ENCODE peak calls at places on chromosomes 13 and 19, in five cellular contexts. One of them, this sample, is unnamed.

GRCh38 chr19:45442927-45443461 is 19.3 kb upstream of the ERCC1 start:
- DNase-seq in fibroblast of lung: peak; percentile 36
- DNase-seq in astrocyte of the cerebellum: no peak
- DNase-seq in astrocyte of the spinal cord: peak; percentile 41
- DNase-seq in heart left ventricle: peak; percentile 67
- DNase-seq in this sample: no peak

GRCh38 chr13:99386911-99387788 is 80.0 kb upstream of the GPR183 start:
- DNase-seq in fibroblast of lung: no peak
- DNase-seq in astrocyte of the cerebellum: no peak
- DNase-seq in astrocyte of the spinal cord: no peak
- DNase-seq in heart left ventricle: peak; percentile 54
- DNase-seq in this sample: no peak

GRCh38 chr13:20198781-20199180 is 6.0 kb upstream of the GJB2 start:
- DNase-seq in fibroblast of lung: peak; percentile 84
- DNase-seq in astrocyte of the cerebellum: no peak
- DNase-seq in astrocyte of the spinal cord: no peak
- DNase-seq in heart left ventricle: no peak
- DNase-seq in this sample: no peak

GRCh38 chr19:41298327-41298964 is 11.5 kb upstream of the CCDC97 start:
- DNase-seq in fibroblast of lung: peak; percentile 77
- DNase-seq in astrocyte of the cerebellum: peak; percentile 82
- DNase-seq in astrocyte of the spinal cord: peak; percentile 92
- DNase-seq in heart left ventricle: peak; percentile 91
- DNase-seq in this sample: peak; percentile 76

GRCh38 chr13:76286178-76286577 is 600.0 kb downstream of the KCTD12 start:
- DNase-seq in fibroblast of lung: peak; percentile 77
- DNase-seq in astrocyte of the cerebellum: peak; percentile 59
- DNase-seq in astrocyte of the spinal cord: peak; percentile 78
- DNase-seq in heart left ventricle: no peak
- DNase-seq in this sample: no peak

GRCh38 chr13:30376426-30377311 is 45.6 kb upstream of the UBE2L5 start:
- DNase-seq in fibroblast of lung: no peak
- DNase-seq in astrocyte of the cerebellum: no peak
- DNase-seq in astrocyte of the spinal cord: no peak
- DNase-seq in heart left ventricle: no peak
- DNase-seq in this sample: no peak

GRCh38 chr13:100983111-100983510 is 308.5 kb upstream of the TMTC4 start:
- DNase-seq in fibroblast of lung: peak; percentile 59
- DNase-seq in astrocyte of the cerebellum: peak; percentile 83
- DNase-seq in astrocyte of the spinal cord: peak; percentile 33
- DNase-seq in heart left ventricle: no peak
- DNase-seq in this sample: no peak

GRCh38 chr13:42478531-42479156 is 95.3 kb upstream of the TNFSF11 start:
- DNase-seq in fibroblast of lung: no peak
- DNase-seq in astrocyte of the cerebellum: peak; percentile 29
- DNase-seq in astrocyte of the spinal cord: peak; percentile 66
- DNase-seq in heart left ventricle: no peak
- DNase-seq in this sample: no peak

GRCh38 chr13:111418101-111418500 is 97.7 kb downstream of the TEX29 start:
- DNase-seq in fibroblast of lung: no peak
- DNase-seq in astrocyte of the cerebellum: no peak
- DNase-seq in astrocyte of the spinal cord: no peak
- DNase-seq in heart left ventricle: no peak
- DNase-seq in this sample: no peak

GRCh38 chr19:56727731-56728130 is 56.2 kb upstream of the ZNF835 start:
- DNase-seq in fibroblast of lung: no peak
- DNase-seq in astrocyte of the cerebellum: no peak
- DNase-seq in astrocyte of the spinal cord: no peak
- DNase-seq in heart left ventricle: no peak
- DNase-seq in this sample: no peak

GRCh38 chr19:19492026-19492610 is 23.2 kb downstream of the TSSK6 start:
- DNase-seq in fibroblast of lung: no peak
- DNase-seq in astrocyte of the cerebellum: no peak
- DNase-seq in astrocyte of the spinal cord: no peak
- DNase-seq in heart left ventricle: no peak
- DNase-seq in this sample: no peak

GRCh38 chr13:73146705-73147104 is 87.9 kb downstream of the KLF5 start:
- DNase-seq in fibroblast of lung: peak; percentile 18
- DNase-seq in astrocyte of the cerebellum: no peak
- DNase-seq in astrocyte of the spinal cord: no peak
- DNase-seq in heart left ventricle: no peak
- DNase-seq in this sample: no peak

GRCh38 chr13:82933986-82934385 is 948.3 kb downstream of the SLITRK1 start:
- DNase-seq in fibroblast of lung: no peak
- DNase-seq in astrocyte of the cerebellum: no peak
- DNase-seq in astrocyte of the spinal cord: no peak
- DNase-seq in heart left ventricle: no peak
- DNase-seq in this sample: no peak

GRCh38 chr13:74978596-74978995 is 503.4 kb downstream of the TBC1D4 start:
- DNase-seq in fibroblast of lung: no peak
- DNase-seq in astrocyte of the cerebellum: no peak
- DNase-seq in astrocyte of the spinal cord: no peak
- DNase-seq in heart left ventricle: no peak
- DNase-seq in this sample: no peak

GRCh38 chr19:43643326-43643725 is 3.7 kb upstream of the CADM4 start:
- DNase-seq in fibroblast of lung: no peak
- DNase-seq in astrocyte of the cerebellum: no peak
- DNase-seq in astrocyte of the spinal cord: no peak
- DNase-seq in heart left ventricle: no peak
- DNase-seq in this sample: no peak

GRCh38 chr13:105370011-105370645 is 1165.3 kb downstream of the EFNB2 start:
- DNase-seq in fibroblast of lung: peak; percentile 30
- DNase-seq in astrocyte of the cerebellum: no peak
- DNase-seq in astrocyte of the spinal cord: no peak
- DNase-seq in heart left ventricle: no peak
- DNase-seq in this sample: peak; percentile 39

GRCh38 chr19:56617531-56617930 is 22.4 kb downstream of the ZNF71 start:
- DNase-seq in fibroblast of lung: no peak
- DNase-seq in astrocyte of the cerebellum: no peak
- DNase-seq in astrocyte of the spinal cord: no peak
- DNase-seq in heart left ventricle: no peak
- DNase-seq in this sample: no peak

GRCh38 chr13:45592758-45593157 is 22.8 kb downstream of the ERICH6B start:
- DNase-seq in fibroblast of lung: no peak
- DNase-seq in astrocyte of the cerebellum: no peak
- DNase-seq in astrocyte of the spinal cord: no peak
- DNase-seq in heart left ventricle: no peak
- DNase-seq in this sample: no peak

DNA sequence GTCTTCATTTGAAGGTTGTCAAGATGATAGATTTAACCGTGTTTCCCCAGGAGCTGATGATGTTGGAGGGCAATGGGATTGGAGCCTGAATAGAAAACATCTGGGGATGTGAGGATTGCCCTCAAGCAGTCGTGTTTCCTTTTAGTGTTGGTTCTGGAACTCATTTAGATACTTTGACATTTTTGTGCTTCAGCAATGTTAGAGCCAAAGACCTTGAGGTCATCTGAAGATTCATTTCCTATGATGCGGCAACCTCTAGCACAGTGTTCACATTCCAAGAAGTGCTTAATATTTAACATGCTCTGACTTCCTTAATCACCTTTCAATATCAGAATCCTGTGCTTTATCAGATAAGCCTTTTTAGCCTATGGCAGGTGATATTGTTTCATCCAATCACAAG is 82.7 kb downstream of the SLC10A2 start:
- DNase-seq in fibroblast of lung: no peak
- DNase-seq in astrocyte of the cerebellum: no peak
- DNase-seq in astrocyte of the spinal cord: no peak
- DNase-seq in heart left ventricle: no peak
- DNase-seq in this sample: no peak
- H3K4me3 ChIP-seq in fibroblast of lung: no peak overlapping the region
- H3K4me3 ChIP-seq in astrocyte of the cerebellum: no peak overlapping the region
- H3K4me3 ChIP-seq in astrocyte of the spinal cord: no peak overlapping the region
- H3K4me3 ChIP-seq in heart left ventricle: no peak overlapping the region
- H3K4me3 ChIP-seq in this sample: no peak overlapping the region

GRCh38 chr19:15812059-15812722 is 3.3 kb downstream of the OR10H1 start:
- DNase-seq in fibroblast of lung: no peak
- DNase-seq in astrocyte of the cerebellum: no peak
- DNase-seq in astrocyte of the spinal cord: no peak
- DNase-seq in heart left ventricle: no peak
- DNase-seq in this sample: no peak
- TF ChIP-seq CTCF in fibroblast of lung: no peak
- TF ChIP-seq CTCF in astrocyte of the cerebellum: no peak
- TF ChIP-seq CTCF in astrocyte of the spinal cord: no peak
- TF ChIP-seq CTCF in heart left ventricle: no peak
- TF ChIP-seq CTCF in this sample: no peak

DNA sequence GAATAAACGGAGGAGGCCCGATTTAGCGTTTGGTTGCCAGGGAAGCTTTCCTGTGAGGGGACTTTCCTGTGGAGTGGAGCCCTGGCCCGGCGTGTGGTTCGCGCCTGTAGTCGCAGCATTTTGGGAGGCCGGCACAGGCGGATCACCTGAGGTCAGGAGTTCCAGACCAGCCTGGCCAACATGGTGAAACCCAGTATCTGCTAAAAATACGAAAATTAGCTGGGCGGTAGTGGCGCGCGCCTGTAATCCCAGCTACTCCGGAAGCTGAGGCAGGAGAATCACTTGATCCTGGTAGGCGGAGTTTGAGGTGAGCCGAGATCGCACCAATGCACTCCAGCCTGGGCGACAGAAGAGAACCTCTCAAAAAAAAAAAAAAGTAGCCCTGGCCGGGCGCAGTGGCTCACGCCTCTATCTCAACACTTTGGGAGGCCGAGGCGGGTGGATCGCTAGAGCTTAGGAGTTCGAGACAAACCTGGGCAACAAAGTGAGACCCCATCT is 6.9 kb downstream of the KANK3 start:
- DNase-seq in fibroblast of lung: no peak
- DNase-seq in astrocyte of the cerebellum: no peak
- DNase-seq in astrocyte of the spinal cord: no peak
- DNase-seq in heart left ventricle: no peak
- DNase-seq in this sample: no peak
- H3K4me3 ChIP-seq in fibroblast of lung: no peak overlapping the region
- H3K4me3 ChIP-seq in astrocyte of the cerebellum: no peak overlapping the region
- H3K4me3 ChIP-seq in astrocyte of the spinal cord: no peak overlapping the region
- H3K4me3 ChIP-seq in heart left ventricle: no peak overlapping the region
- H3K4me3 ChIP-seq in this sample: no peak overlapping the region

GRCh38 chr13:40812102-40812501 is 22.7 kb downstream of the SLC25A15 start:
- DNase-seq in fibroblast of lung: no peak
- DNase-seq in astrocyte of the cerebellum: no peak
- DNase-seq in astrocyte of the spinal cord: no peak
- DNase-seq in heart left ventricle: no peak
- DNase-seq in this sample: no peak

GRCh38 chr13:40809471-40809870 is 20.1 kb downstream of the SLC25A15 start:
- DNase-seq in fibroblast of lung: no peak
- DNase-seq in astrocyte of the cerebellum: no peak
- DNase-seq in astrocyte of the spinal cord: no peak
- DNase-seq in heart left ventricle: no peak
- DNase-seq in this sample: no peak

GRCh38 chr13:40814803-40815202 is 25.4 kb downstream of the SLC25A15 start:
- DNase-seq in fibroblast of lung: peak; percentile 3
- DNase-seq in astrocyte of the cerebellum: no peak
- DNase-seq in astrocyte of the spinal cord: no peak
- DNase-seq in heart left ventricle: no peak
- DNase-seq in this sample: no peak

GRCh38 chr13:40812724-40813445 is 23.5 kb downstream of the SLC25A15 start:
- DNase-seq in fibroblast of lung: peak; percentile 44
- DNase-seq in astrocyte of the cerebellum: no peak
- DNase-seq in astrocyte of the spinal cord: peak; percentile 18
- DNase-seq in heart left ventricle: no peak
- DNase-seq in this sample: no peak

DNA sequence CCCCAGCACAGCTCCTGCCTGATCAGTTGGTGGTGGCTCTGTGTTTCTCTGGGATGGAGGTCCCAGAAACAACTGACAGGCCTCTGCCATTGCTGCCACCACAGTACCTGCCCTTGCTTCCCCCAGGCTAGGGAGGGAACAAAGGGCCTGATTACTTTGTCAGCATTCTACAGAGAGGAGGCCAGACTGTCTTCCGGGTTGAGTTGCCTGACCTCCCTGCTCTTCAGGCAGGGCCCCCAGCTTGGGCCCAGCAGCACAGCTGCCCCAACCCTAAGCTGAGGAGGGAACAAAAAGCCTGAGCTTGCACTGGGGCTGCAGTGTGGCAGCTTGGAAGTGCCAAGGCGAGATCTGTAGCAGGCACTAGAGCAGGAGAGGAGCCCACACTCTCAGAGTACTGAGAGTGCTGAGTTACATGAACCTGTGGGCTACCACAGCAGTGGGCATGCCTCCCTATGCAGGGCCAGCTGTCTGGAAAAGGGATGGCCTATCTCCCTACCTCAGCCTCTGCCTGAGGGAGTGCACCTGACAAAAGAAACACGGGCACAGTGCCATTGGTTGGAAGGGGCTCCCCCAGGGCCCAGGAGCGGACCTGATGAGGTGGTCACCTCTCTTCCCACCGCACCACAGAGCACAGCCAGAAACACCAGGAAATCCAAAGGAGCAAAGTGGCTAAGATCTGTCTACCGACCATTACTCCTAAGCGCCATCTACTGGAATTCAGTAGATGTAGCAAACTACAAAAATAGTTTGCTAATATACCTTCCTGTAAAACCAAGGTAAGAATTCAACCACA is 24.4 kb downstream of the SLC25A15 start:
- DNase-seq in fibroblast of lung: peak; percentile 12
- DNase-seq in astrocyte of the cerebellum: no peak
- DNase-seq in astrocyte of the spinal cord: peak; percentile 22
- DNase-seq in heart left ventricle: no peak
- DNase-seq in this sample: no peak
- TF ChIP-seq CTCF in fibroblast of lung: peak; percentile 67
- TF ChIP-seq CTCF in astrocyte of the cerebellum: peak; percentile 55
- TF ChIP-seq CTCF in astrocyte of the spinal cord: peak; percentile 57
- TF ChIP-seq CTCF in heart left ventricle: peak; percentile 29
- TF ChIP-seq CTCF in this sample: peak; percentile 56

DNA sequence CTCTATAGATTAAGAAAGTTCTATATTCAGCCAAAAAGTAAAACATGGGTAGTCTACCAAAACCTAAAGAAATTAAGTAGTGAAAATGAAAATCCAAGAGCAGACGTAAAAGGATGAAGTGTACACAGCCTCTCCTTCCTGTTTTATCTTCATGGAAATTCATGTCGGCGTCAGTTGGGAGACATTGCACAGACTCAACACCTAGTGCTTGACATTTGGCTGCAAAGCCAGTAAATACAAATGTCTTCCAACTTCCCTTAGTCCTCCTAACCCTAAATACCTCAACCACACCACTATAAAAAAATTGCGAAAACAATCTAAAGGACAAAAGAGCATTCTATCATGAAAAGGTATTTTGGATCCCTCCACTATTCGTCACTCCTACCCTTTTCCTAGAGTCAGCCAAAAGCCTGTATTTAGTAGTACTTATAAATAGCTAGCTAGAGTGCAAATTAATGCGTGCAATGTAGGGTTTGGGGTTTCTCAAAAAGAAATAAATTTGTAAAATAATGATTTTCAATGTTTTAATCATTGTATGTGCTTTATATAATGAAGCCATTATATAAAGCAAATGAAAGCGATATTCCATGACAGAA is 56.4 kb upstream of the TRPC4 start:
- DNase-seq in fibroblast of lung: no peak
- DNase-seq in astrocyte of the cerebellum: no peak
- DNase-seq in astrocyte of the spinal cord: no peak
- DNase-seq in heart left ventricle: no peak
- DNase-seq in this sample: no peak
- H3K4me3 ChIP-seq in fibroblast of lung: no peak overlapping the region
- H3K4me3 ChIP-seq in astrocyte of the cerebellum: no peak overlapping the region
- H3K4me3 ChIP-seq in astrocyte of the spinal cord: no peak overlapping the region
- H3K4me3 ChIP-seq in heart left ventricle: peak overlapping the region; percentile 13
- H3K4me3 ChIP-seq in this sample: no peak overlapping the region